ENCODE peak calls at places on chromosomes 5 and 9, in five cellular contexts. S is NCI-H1092 treated with DMSO at 0.1 percent for 48 hours; W is activated T-helper 9 cell treated with anti-CD3 and anti-CD28 coated beads, Interleukin-2, amount 50 U/mL, for 16 hours; O is activated T-helper 1 cell treated with anti-CD3 and anti-CD28 coated beads, Interleukin-2, amount 50 U/mL, for 16 hours; K is left colon. D is an unnamed sample.

GRCh38 chr5:140214831-140215230 is 39.8 kb downstream of the CYSTM1 start:
- DNase-seq in S (no peak), W (no peak), O (no peak), K (no peak), D (no peak)

GRCh38 chr9:33814816-33815215 is 2.1 kb upstream of the UBE2R2 start:
- DNase-seq in W (no peak), S (no peak), K (no peak), O (no peak), D (no peak)

GRCh38 chr5:164013077-164013670 is 507.8 kb downstream of the MAT2B start:
- DNase-seq in K (peak), W (no peak), O (no peak), S (peak), D (no peak)

GRCh38 chr5:57307516-57307915 is 133.7 kb downstream of the GPBP1 start:
- DNase-seq in O (no peak), K (no peak), S (no peak), W (no peak), D (no peak)

GRCh38 chr5:116492016-116492623 is 82.5 kb downstream of the SEMA6A start:
- DNase-seq in W (no peak), S (no peak), O (no peak), K (no peak), D (no peak)

GRCh38 chr5:157607371-157608161 is 32.0 kb upstream of the ADAM19 start:
- DNase-seq in K (no peak), O (peak), S (no peak), W (peak), D (no peak)

GRCh38 chr9:106976772-106977171 is 113.8 kb downstream of the ZNF462 start:
- DNase-seq in W (no peak), O (no peak), K (no peak), S (no peak), D (no peak)

GRCh38 chr9:70085241-70085640 is 41.6 kb downstream of the MAMDC2 start:
- DNase-seq in O (no peak), K (no peak), S (no peak), W (no peak), D (no peak)

GRCh38 chr5:38546691-38547146 is 9.7 kb downstream of the LIFR start:
- DNase-seq in S (no peak), K (no peak), O (no peak), W (no peak), D (no peak)

GRCh38 chr9:75161116-75161857 is 73.0 kb downstream of the OSTF1 start:
- DNase-seq in O (no peak), S (no peak), K (no peak), W (no peak), D (no peak)

D was measured in upper lobe of left lung.